ENCODE peak calls at places on chromosomes 5 and 9, in five cellular contexts. O is activated T-cell treated with anti-CD3 and anti-CD28 coated beads, Interleukin-2, amount 50 U/mL, for 24 hours; B is stimulated activated effector memory CD8-positive, alpha-beta T cell treated with anti-CD3 and anti-CD28 coated beads, Interleukin-12 subunit alpha, Interleukin-12 subunit beta, amount 100 ng/mL, for 72 hours; V is amniotic stem cell; I is endothelial cell. R is an unnamed sample.

GRCh38 chr5:142915038-142915437 is 144.9 kb downstream of the ARHGAP26 start:
- DNase-seq in B (no peak), V (no peak), I (no peak), O (no peak), R (no peak)

GRCh38 chr5:1125030-1125357 is 13.1 kb upstream of the SLC12A7 start:
- DNase-seq in V (no peak), I (no peak), O (no peak), B (no peak), R (no peak)

GRCh38 chr5:13943691-13944090 is 797 bp downstream of the DNAH5 start:
- DNase-seq in B (no peak), I (no peak), O (no peak), V (no peak), R (no peak)

GRCh38 chr5:5483880-5484595 is 61.6 kb downstream of the ICE1 start:
- DNase-seq in O (no peak), V (no peak), B (no peak), I (no peak), R (no peak)

GRCh38 chr9:111301195-111301594 is 28.8 kb downstream of the OR2K2 start:
- DNase-seq in O (no peak), I (no peak), V (no peak), B (no peak), R (no peak)

GRCh38 chr5:175922192-175922885 is 45.8 kb downstream of the THOC3 start:
- DNase-seq in V (no peak), B (no peak), I (no peak), O (no peak), R (no peak)

GRCh38 chr9:106023455-106023854 is 329.1 kb downstream of the TMEM38B start:
- DNase-seq in B (no peak), V (no peak), O (no peak), I (no peak), R (no peak)

GRCh38 chr5:105812356-105812755 is 1858.4 kb downstream of the EFNA5 start:
- DNase-seq in V (no peak), I (no peak), B (no peak), O (no peak), R (no peak)

GRCh38 chr9:87684627-87685204 is 41.2 kb upstream of the CTSL start:
- DNase-seq in I (peak), V (no peak), O (no peak), B (no peak), R (no peak)

GRCh38 chr5:31934156-31934555 is 240.0 kb downstream of the GOLPH3 start:
- DNase-seq in B (no peak), V (no peak), I (no peak), O (no peak), R (no peak)

GRCh38 chr9:28620661-28621060 is 1047.4 kb upstream of the C9orf72 start:
- DNase-seq in O (no peak), I (no peak), V (no peak), B (no peak), R (no peak)

GRCh38 chr9:20989923-20990341 is 41.5 kb downstream of the HACD4 start:
- DNase-seq in V (no peak), B (no peak), I (no peak), O (no peak), R (no peak)

GRCh38 chr5:85614482-85614881 is 1003.3 kb upstream of the COX7C start:
- DNase-seq in O (no peak), B (no peak), V (no peak), I (no peak), R (no peak)

GRCh38 chr5:86917117-86917579 is 299.4 kb downstream of the COX7C start:
- DNase-seq in I (peak), V (no peak), O (no peak), B (no peak), R (no peak)

GRCh38 chr5:158013939-158014338 is 155.0 kb upstream of the CLINT1 start:
- DNase-seq in B (no peak), I (peak), V (no peak), O (no peak), R (no peak)

GRCh38 chr9:35424356-35425352 is 65.3 kb upstream of the RUSC2 start:
- DNase-seq in B (no peak), V (no peak), I (no peak), O (no peak), R (no peak)

GRCh38 chr5:40137223-40137622 is 542.5 kb upstream of the PTGER4 start:
- DNase-seq in B (no peak), O (no peak), V (no peak), I (no peak), R (no peak)

GRCh38 chr9:136267261-136268111 is 21.9 kb upstream of the QSOX2 start:
- DNase-seq in O (peak), V (peak), B (peak), I (peak), R (peak)

GRCh38 chr9:99565203-99565602 is 256.5 kb upstream of the NR4A3 start:
- DNase-seq in B (no peak), I (no peak), O (no peak), V (no peak), R (no peak)

GRCh38 chr5:5078009-5078897 is 61.9 kb upstream of the ADAMTS16 start:
- DNase-seq in O (no peak), I (no peak), B (no peak), V (no peak), R (no peak)

GRCh38 chr5:177495243-177496060 is 2.0 kb downstream of the PDLIM7 start:
- DNase-seq in B (no peak), I (peak), V (peak), O (no peak), R (no peak)